ENCODE peak calls at places on chromosomes 2 and 18, in four cellular contexts. S, E, U and V are unnamed samples. For H3K4me1, the result is how much of the 10 kb centered on the place peaks cover.

GRCh38 chr2:111200333-111200879 is 79.7 kb downstream of the BCL2L11 start:
- DNase-seq in E (no peak), U (no peak), S (peak), V (no peak)

GRCh38 chr18:14978962-14979535 is 231.1 kb downstream of the ANKRD30B start:
- DNase-seq in U (no peak), S (peak), E (peak), V (no peak)

GRCh38 chr2:54122939-54123338 is 7.5 kb downstream of the ACYP2 start:
- DNase-seq in U (no peak), S (no peak), E (no peak), V (peak)

GRCh38 chr2:11829324-11829946 is 83.0 kb downstream of the LPIN1 start:
- DNase-seq in E (peak), S (peak), U (peak), V (peak)

GRCh38 chr18:27769152-27769551 is 407.8 kb downstream of the CDH2 start:
- DNase-seq in U (no peak), E (no peak), S (no peak), V (no peak)

GRCh38 chr2:198098918-198099317 is 294.5 kb downstream of the PLCL1 start:
- DNase-seq in E (peak), U (peak), S (peak), V (peak)

GRCh38 chr2:200482194-200482593 is 27.7 kb downstream of the KCTD18 start:
- DNase-seq in E (no peak), U (no peak), S (no peak), V (no peak)

GRCh38 chr2:99602475-99602874 is 112.7 kb upstream of the REV1 start:
- DNase-seq in E (no peak), U (no peak), S (peak), V (peak)

GRCh38 chr2:47150175-47150574 is 4.9 kb downstream of the STPG4 start:
- DNase-seq in S (no peak), E (no peak), U (no peak), V (no peak)

GRCh38 chr2:45307147-45307546 is 297.9 kb upstream of the SIX2 start:
- DNase-seq in E (no peak), U (no peak), S (no peak), V (no peak)

GRCh38 chr2:221610675-221611074 is 38.6 kb upstream of the EPHA4 start:
- DNase-seq in E (no peak), U (no peak), S (no peak), V (no peak)

GRCh38 chr2:3628800-3629199 is 29.2 kb upstream of the ALLC start:
- DNase-seq in U (peak), S (peak), E (no peak), V (no peak)

GRCh38 chr2:30135541-30135940 is 11.3 kb upstream of the YPEL5 start:
- DNase-seq in U (no peak), S (no peak), E (no peak), V (no peak)

GRCh38 chr18:80086281-80086680 is 22.8 kb upstream of the ADNP2 start:
- DNase-seq in E (no peak), U (no peak), S (no peak), V (peak)

GRCh38 chr2:47725808-47726207 is 57.1 kb upstream of the MSH6 start:
- DNase-seq in U (no peak), S (no peak), E (no peak), V (no peak)

GRCh38 chr2:73451263-73451972 is 65.8 kb downstream of the ALMS1 start:
- DNase-seq in S (no peak), E (no peak), U (no peak), V (no peak)

GRCh38 chr2:46749042-46749461 is 166.6 kb downstream of the MCFD2 start:
- DNase-seq in U (no peak), E (no peak), S (peak), V (peak)

GRCh38 chr2:201907128-201907886 is 101.0 kb downstream of the CDK15 start:
- DNase-seq in U (no peak), E (no peak), S (peak), V (peak)

GRCh38 chr2:71684226-71685072 is 231.1 kb downstream of the DYSF start:
- DNase-seq in U (no peak), S (no peak), E (no peak), V (no peak)

GRCh38 chr2:190355968-190356657 is 12.7 kb downstream of the INPP1 start:
- DNase-seq in E (no peak), U (no peak), S (no peak), V (no peak)

GRCh38 chr2:224286923-224287322 is 115.0 kb downstream of the FAM124B start:
- DNase-seq in S (peak), E (no peak), U (no peak), V (no peak)

GRCh38 chr18:1150344-1150743 is 245.7 kb downstream of the ADCYAP1 start:
- DNase-seq in U (no peak), E (no peak), S (no peak), V (no peak)

GRCh38 chr2:191691016-191691725 is 13.2 kb downstream of the NABP1 start:
- DNase-seq in U (no peak), S (peak), E (no peak), V (peak)

GRCh38 chr18:56522826-56523225 is 115.6 kb downstream of the TXNL1 start:
- DNase-seq in S (no peak), E (no peak), U (no peak), V (peak)

GRCh38 chr2:31404302-31404701 is 10.2 kb downstream of the XDH start:
- DNase-seq in E (no peak), S (no peak), U (no peak), V (peak)

GRCh38 chr2:46643951-46644350 is 164.6 kb downstream of the TMEM247 start:
- DNase-seq in S (no peak), E (no peak), U (no peak), V (peak)

GRCh38 chr2:196268022-196268421 is 96.6 kb upstream of the STK17B start:
- DNase-seq in E (no peak), U (no peak), S (no peak), V (peak)

GRCh38 chr2:65551528-65551927 is 119.1 kb upstream of the SPRED2 start:
- DNase-seq in S (no peak), E (no peak), U (no peak), V (no peak)

GRCh38 chr2:168470880-168471475 is 14.9 kb downstream of the CERS6 start:
- DNase-seq in E (no peak), S (peak), U (peak), V (no peak)

GRCh38 chr2:168470188-168470879 is 14.3 kb downstream of the CERS6 start:
- DNase-seq in U (no peak), S (peak), E (peak), V (no peak)

GRCh38 chr2:168480356-168480755 is 24.3 kb downstream of the CERS6 start:
- DNase-seq in E (no peak), S (no peak), U (no peak), V (no peak)

GRCh38 chr2:168478206-168478605 is 22.1 kb downstream of the CERS6 start:
- DNase-seq in E (no peak), S (peak), U (no peak), V (no peak)

GRCh38 chr2:168475636-168476035 is 19.6 kb downstream of the CERS6 start:
- DNase-seq in E (no peak), U (no peak), S (no peak), V (no peak)
- H3K4me1 ChIP-seq in E (under half), U (under half), S (under half), V (under half)

GRCh38 chr18:10085405-10085804 is 171.6 kb downstream of the VAPA start:
- DNase-seq in U (no peak), E (no peak), S (no peak), V (peak)
- H2BK15ac ChIP-seq in U (no peak), E (no peak), S (no peak), V (no peak)

GRCh38 chr2:27963454-27963853 is 72.9 kb downstream of the BABAM2 start:
- DNase-seq in E (no peak), U (no peak), S (no peak), V (no peak)
- H3K4me1 ChIP-seq in E (under half), U (under half), S (under half), V (under half)

GRCh38 chr18:8461544-8461943 is 147.7 kb upstream of the RAB12 start:
- DNase-seq in E (no peak), U (no peak), S (no peak), V (peak)

GRCh38 chr18:8455661-8456614 is 153.3 kb upstream of the RAB12 start:
- DNase-seq in U (no peak), E (no peak), S (no peak), V (no peak)

GRCh38 chr18:8462651-8463185 is 146.5 kb upstream of the RAB12 start:
- DNase-seq in S (no peak), U (no peak), E (no peak), V (no peak)

GRCh38 chr18:8460748-8461147 is 148.5 kb upstream of the RAB12 start:
- DNase-seq in S (no peak), E (no peak), U (no peak), V (no peak)

GRCh38 chr18:8458546-8459215 is 150.6 kb upstream of the RAB12 start:
- DNase-seq in E (no peak), S (no peak), U (no peak), V (no peak)
- H2BK15ac ChIP-seq in E (no peak), S (no peak), U (no peak), V (no peak)

DNA sequence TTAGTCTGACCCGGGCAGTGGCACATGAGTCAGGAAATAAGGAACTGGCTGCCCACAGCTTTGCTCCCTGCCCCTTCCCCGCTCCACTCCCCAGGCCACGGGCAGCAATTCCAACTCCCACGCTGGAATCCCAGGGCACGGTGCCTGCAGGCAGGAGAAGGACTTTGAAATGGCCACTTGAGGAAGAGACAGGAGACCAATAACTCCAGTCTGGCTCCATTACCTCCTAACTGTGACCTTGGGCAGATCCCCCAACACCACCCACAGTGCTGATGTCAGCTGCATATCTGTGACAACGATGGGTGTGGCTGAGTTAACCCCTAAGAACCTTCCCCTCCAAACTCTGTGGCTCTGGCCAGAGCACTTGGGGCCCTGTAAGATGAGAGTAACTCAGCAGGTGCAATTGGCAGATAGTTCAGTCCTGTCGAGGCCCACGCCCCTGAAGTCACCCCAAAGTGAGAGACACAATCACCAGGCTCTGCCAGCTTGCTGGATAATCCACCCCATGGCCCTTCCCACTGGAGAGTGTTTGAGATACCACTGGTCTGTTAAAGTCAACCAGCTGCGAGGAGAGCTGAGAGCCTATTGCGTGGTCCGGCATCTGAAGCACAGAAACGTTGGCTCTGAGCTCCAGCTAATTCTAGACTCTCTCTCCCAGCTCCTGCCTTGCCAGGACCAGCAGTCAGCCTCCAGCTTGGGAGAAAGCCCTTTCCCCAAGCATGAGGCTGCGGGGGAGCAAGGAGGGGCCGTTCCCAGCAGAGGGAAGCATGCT is 175.2 kb downstream of the TNS1 start:
- DNase-seq in E (no peak), S (no peak), U (no peak), V (no peak)
- H3K4me1 ChIP-seq in E (under half), S (under half), U (under half), V (under half)

DNA sequence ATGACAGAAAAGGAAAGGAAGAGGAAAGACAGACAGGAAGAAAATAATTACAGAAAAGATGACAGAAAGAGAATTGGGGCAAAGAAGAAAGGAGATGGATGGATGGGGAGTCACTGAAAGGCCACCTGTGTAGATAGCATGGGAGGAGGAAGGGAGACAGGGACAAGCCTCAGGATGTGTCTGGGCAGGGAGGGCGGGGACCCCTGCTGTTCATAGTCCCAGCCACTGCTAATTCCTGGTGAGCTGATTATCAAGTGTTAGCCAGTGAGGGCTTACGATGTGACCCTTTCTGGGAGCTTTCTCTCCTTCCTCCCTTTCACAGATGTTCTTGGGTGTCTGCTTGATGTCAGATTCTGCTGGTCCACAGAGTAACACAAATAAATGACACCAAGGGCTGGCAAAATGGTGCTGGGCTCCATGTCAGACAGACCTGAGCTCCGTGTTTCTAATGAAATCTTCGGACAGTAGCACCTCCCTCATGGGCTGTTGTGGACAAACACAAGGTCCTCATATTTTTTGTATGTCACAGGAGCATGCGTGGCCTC is 13.6 kb downstream of the FHOD3 start:
- DNase-seq in E (no peak), S (no peak), U (peak), V (no peak)
- H2BK15ac ChIP-seq in E (no peak), S (no peak), U (no peak), V (peak)

GRCh38 chr2:36397040-36397616 is 41.5 kb downstream of the CRIM1 start:
- DNase-seq in S (no peak), U (no peak), E (no peak), V (peak)
- H3K4me1 ChIP-seq in S (under half), U (under half), E (under half), V (under half)

DNA sequence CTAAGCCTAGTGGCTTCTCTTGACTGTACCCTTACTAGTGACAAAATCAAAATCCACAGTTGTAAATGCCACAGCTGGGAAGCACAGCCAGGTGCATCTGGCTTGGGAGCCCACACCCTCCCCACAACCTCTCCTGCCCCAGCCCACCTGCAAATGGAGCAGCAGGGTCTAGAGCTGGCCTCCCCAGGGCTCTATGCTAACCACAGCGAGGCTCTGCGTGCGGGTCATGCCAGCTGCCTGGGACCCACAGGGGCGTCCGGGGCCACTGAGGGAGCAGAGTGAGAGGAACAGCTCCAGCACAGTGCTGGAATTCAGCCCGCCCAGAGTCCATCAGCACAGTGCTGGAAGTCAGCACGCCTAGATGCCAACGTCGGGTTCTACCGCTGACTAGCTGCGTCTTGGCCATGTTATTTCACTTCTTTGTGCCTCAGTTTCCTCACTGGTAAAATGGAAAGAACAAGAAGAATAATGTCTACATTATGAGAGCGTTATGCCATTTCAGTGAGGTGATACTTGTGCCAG is 109.1 kb upstream of the ID2 start:
- DNase-seq in E (no peak), S (no peak), U (peak), V (no peak)
- H2BK15ac ChIP-seq in E (no peak), S (no peak), U (no peak), V (no peak)

GRCh38 chr2:52959801-52960200 is 807.8 kb upstream of the CHAC2 start:
- DNase-seq in E (no peak), S (no peak), U (no peak), V (no peak)
- H3K4me1 ChIP-seq in E (under half), S (under half), U (under half), V (under half)

GRCh38 chr2:237264480-237265219 is 149.3 kb downstream of the COL6A3 start:
- DNase-seq in S (no peak), E (no peak), U (no peak), V (peak)

GRCh38 chr2:237271698-237272097 is 142.3 kb downstream of the COL6A3 start:
- DNase-seq in E (no peak), S (no peak), U (no peak), V (peak)

GRCh38 chr2:237270556-237270955 is 143.4 kb downstream of the COL6A3 start:
- DNase-seq in U (no peak), E (no peak), S (no peak), V (peak)

GRCh38 chr2:237269121-237269875 is 144.7 kb downstream of the COL6A3 start:
- DNase-seq in U (no peak), S (no peak), E (no peak), V (peak)

DNA sequence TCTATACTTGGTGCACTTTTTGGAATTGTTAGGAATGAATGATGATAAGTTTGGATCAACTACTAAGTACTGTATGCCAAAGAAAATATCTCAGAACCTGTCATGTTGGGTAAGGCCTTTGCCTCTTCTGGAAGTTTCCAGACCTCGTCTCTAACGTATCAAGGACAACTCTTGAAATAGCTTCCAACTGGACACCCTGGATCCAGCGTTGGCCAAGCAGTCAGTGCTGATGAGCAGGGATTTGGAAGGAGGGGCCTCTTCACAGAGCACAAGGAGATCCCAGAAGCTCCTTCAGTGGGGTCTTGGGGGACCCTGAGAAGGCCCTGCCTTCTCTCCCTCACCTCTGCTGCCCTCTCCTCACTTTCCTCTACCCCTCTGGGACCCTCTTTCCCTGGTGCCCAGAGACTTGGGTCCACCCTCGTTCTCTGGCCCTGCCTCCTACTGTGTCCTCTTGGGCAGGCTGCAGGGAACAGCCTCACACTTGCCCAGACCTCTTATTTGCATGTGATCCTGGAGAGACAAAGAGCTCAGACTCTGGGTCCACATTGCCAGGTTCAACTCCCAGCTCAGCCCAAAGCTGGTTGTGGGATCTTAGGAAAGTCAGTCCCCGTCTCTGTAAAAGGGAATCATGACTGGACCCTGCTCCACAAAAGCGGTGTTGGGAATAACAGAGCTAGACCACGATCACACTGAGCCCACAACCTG is 145.8 kb downstream of the COL6A3 start:
- DNase-seq in S (no peak), U (no peak), E (no peak), V (no peak)
- H2BK15ac ChIP-seq in S (no peak), U (no peak), E (no peak), V (peak)